ENCODE peak calls at places on chromosomes 7 and 10, in six cellular contexts. F is adrenal gland, G is endothelial cell, M is mucosa of gallbladder, U is mesendoderm, N is tibial nerve. L is an unnamed sample.

GRCh38 chr10:30542001-30542861 is 87.3 kb downstream of the LYZL2 start:
- DNase-seq in F (peak; percentile 83), G (no peak), M (peak; percentile 64), U (no peak), N (no peak), L (no peak)

GRCh38 chr7:105003275-105003674 is 10.7 kb upstream of the KMT2E start:
- DNase-seq in F (peak; percentile 82), G (no peak), M (no peak), U (no peak), N (no peak), L (no peak)

GRCh38 chr10:121500591-121501341 is 97.5 kb downstream of the FGFR2 start:
- DNase-seq in F (no peak), G (no peak), M (no peak), U (peak; percentile 27), N (no peak), L (no peak)

GRCh38 chr10:133312769-133313145 is 4.0 kb downstream of the ZNF511 start:
- DNase-seq in F (no peak), G (no peak), M (no peak), U (no peak), N (no peak), L (no peak)

GRCh38 chr10:47195274-47195885 is 104.6 kb upstream of the GDF10 start:
- DNase-seq in F (no peak), G (no peak), M (no peak), U (no peak), N (no peak), L (no peak)

GRCh38 chr7:97555845-97556431 is 175.9 kb upstream of the TAC1 start:
- DNase-seq in F (no peak), G (no peak), M (peak; percentile 26), U (no peak), N (no peak), L (peak; percentile 26)

GRCh38 chr7:142542938-142543337 is 206.3 kb upstream of the PRSS1 start:
- DNase-seq in F (no peak), G (no peak), M (no peak), U (no peak), N (no peak), L (no peak)

GRCh38 chr10:4638116-4638515 is 187.9 kb upstream of the AKR1E2 start:
- DNase-seq in F (no peak), G (no peak), M (no peak), U (peak; percentile 78), N (no peak), L (no peak)

GRCh38 chr10:66714741-66715140 is 211.1 kb upstream of the LRRTM3 start:
- DNase-seq in F (no peak), G (no peak), M (no peak), U (no peak), N (no peak), L (no peak)

GRCh38 chr10:104253576-104254410 is 899 bp upstream of the GSTO1 start:
- DNase-seq in F (no peak), G (no peak), M (no peak), U (peak; percentile 69), N (no peak), L (peak; percentile 52)

GRCh38 chr10:70093335-70093944 is 39.2 kb downstream of the AIFM2 start:
- DNase-seq in F (no peak), G (no peak), M (no peak), U (no peak), N (no peak), L (no peak)

GRCh38 chr10:84201682-84202081 is 7.3 kb downstream of the CDHR1 start:
- DNase-seq in F (no peak), G (no peak), M (no peak), U (no peak), N (no peak), L (no peak)

GRCh38 chr10:81309041-81309552 is 565.9 kb upstream of the NRG3 start:
- DNase-seq in F (no peak), G (no peak), M (no peak), U (no peak), N (no peak), L (peak; percentile 3)

GRCh38 chr10:48473704-48474103 is 131.2 kb downstream of the ARHGAP22 start:
- DNase-seq in F (no peak), G (no peak), M (no peak), U (no peak), N (no peak), L (no peak)

GRCh38 chr7:23418046-23418445 is 52.2 kb downstream of the IGF2BP3 start:
- DNase-seq in F (no peak), G (no peak), M (no peak), U (no peak), N (no peak), L (no peak)

GRCh38 chr7:100219271-100219737 is 445 bp upstream of the PVRIG start:
- DNase-seq in F (no peak), G (no peak), M (no peak), U (no peak), N (no peak), L (no peak)

GRCh38 chr10:92773776-92774175 is 74.5 kb upstream of the EXOC6 start:
- DNase-seq in F (no peak), G (no peak), M (no peak), U (no peak), N (no peak), L (no peak)